ENCODE peak calls at places on chromosomes 12 and 14, in six cellular contexts. X is NCI-H748 treated with DMSO at 0.1 percent for 48 hours, V is GDM1, U is A172, E is AG10803, I is iPS DF 19.7. W is an unnamed sample.

GRCh38 chr12:90311561-90311960 is 602.9 kb upstream of the ATP2B1 start:
- DNase-seq in X (no peak), I (no peak), E (no peak), U (no peak), V (no peak), W (no peak)

GRCh38 chr12:47652491-47653234 is 53.2 kb downstream of the RPAP3 start:
- DNase-seq in U (no peak), I (peak), V (no peak), E (no peak), X (no peak), W (no peak)

GRCh38 chr14:52950410-52950897 is 396 bp downstream of the FERMT2 start:
- DNase-seq in I (no peak), U (peak), X (peak), V (no peak), E (peak), W (peak)

GRCh38 chr14:93956082-93956481 is 20.3 kb downstream of the ASB2 start:
- DNase-seq in V (no peak), U (no peak), E (no peak), I (no peak), X (no peak), W (peak)

GRCh38 chr12:44227601-44228000 is 391.7 kb downstream of the TMEM117 start:
- DNase-seq in V (no peak), I (no peak), U (no peak), X (no peak), E (peak), W (no peak)

GRCh38 chr12:122843472-122843871 is 8.2 kb downstream of the HIP1R start:
- DNase-seq in I (no peak), U (no peak), V (no peak), X (no peak), E (no peak), W (peak)

GRCh38 chr12:130491421-130492357 is 154.0 kb downstream of the PIWIL1 start:
- DNase-seq in X (no peak), U (no peak), I (no peak), V (no peak), E (no peak), W (no peak)

GRCh38 chr14:71933026-71933587 is 878 bp downstream of the RGS6 start:
- DNase-seq in E (no peak), U (no peak), V (no peak), I (no peak), X (peak), W (no peak)

GRCh38 chr12:4274396-4274959 is 916 bp downstream of the CCND2 start:
- DNase-seq in I (no peak), X (no peak), V (no peak), E (no peak), U (no peak), W (no peak)

GRCh38 chr12:39451977-39452376 is 9.1 kb upstream of the KIF21A start:
- DNase-seq in I (peak), X (no peak), E (no peak), V (no peak), U (no peak), W (no peak)

GRCh38 chr12:116248930-116249329 is 28.6 kb downstream of the MED13L start:
- DNase-seq in I (no peak), E (no peak), V (no peak), U (no peak), X (no peak), W (no peak)

W was measured in osteoblast.